ENCODE peak calls at places on chromosomes 1 and 21, in six cellular contexts. S is ELF-1, Y is T-helper 17 cell, B is NCI-H1436, F is kidney epithelial cell, J is A549. T is an unnamed sample.

GRCh38 chr1:45170151-45170742 is 36.2 kb downstream of the ZSWIM5 start:
- DNase-seq in S (no peak), Y (no peak), B (no peak), F (no peak), J (no peak), T (no peak)

GRCh38 chr1:179550753-179551682 is 24.7 kb downstream of the NPHS2 start:
- DNase-seq in S (peak), Y (no peak), B (peak), F (no peak), J (no peak), T (peak)

GRCh38 chr1:78003882-78004718 is 639 bp upstream of the DNAJB4 start:
- DNase-seq in S (peak), Y (peak), B (no peak), F (peak), J (peak), T (peak)

GRCh38 chr1:76871355-76871974 is 4.2 kb downstream of the ST6GALNAC5 start:
- DNase-seq in S (no peak), Y (no peak), B (no peak), F (no peak), J (no peak), T (no peak)

GRCh38 chr1:19647643-19648042 is 3.5 kb downstream of the NBL1 start:
- DNase-seq in S (no peak), Y (no peak), B (no peak), F (no peak), J (no peak), T (no peak)

GRCh38 chr1:3032970-3033794 is 11.9 kb downstream of the ACTRT2 start:
- DNase-seq in S (no peak), Y (peak), B (no peak), F (no peak), J (no peak), T (no peak)

GRCh38 chr1:35544976-35545375 is 12.2 kb downstream of the KIAA0319L start:
- DNase-seq in S (peak), Y (peak), B (peak), F (no peak), J (peak), T (no peak)

GRCh38 chr1:54046671-54047383 is 6.2 kb downstream of the TMEM59 start:
- DNase-seq in S (no peak), Y (no peak), B (no peak), F (no peak), J (no peak), T (no peak)

GRCh38 chr1:13772271-13772670 is 72.3 kb downstream of the PRDM2 start:
- DNase-seq in S (no peak), Y (no peak), B (no peak), F (no peak), J (no peak), T (no peak)

GRCh38 chr1:66503841-66504470 is 30.0 kb upstream of the SGIP1 start:
- DNase-seq in S (peak), Y (peak), B (peak), F (no peak), J (peak), T (peak)

GRCh38 chr1:109547412-109548320 is 749 bp upstream of the GNAI3 start:
- DNase-seq in S (peak), Y (no peak), B (no peak), F (no peak), J (no peak), T (no peak)

GRCh38 chr1:184408580-184408979 is 21.8 kb downstream of the C1orf21 start:
- DNase-seq in S (peak), Y (no peak), B (no peak), F (no peak), J (no peak), T (no peak)

GRCh38 chr1:89610457-89610991 is 22.4 kb upstream of the LRRC8C start:
- DNase-seq in S (no peak), Y (peak), B (no peak), F (no peak), J (no peak), T (no peak)

GRCh38 chr1:246677842-246678241 is 46.4 kb upstream of the SCCPDH start:
- DNase-seq in S (no peak), Y (no peak), B (no peak), F (no peak), J (no peak), T (no peak)

GRCh38 chr1:66809736-66810326 is 8.8 kb upstream of the INSL5 start:
- DNase-seq in S (no peak), Y (no peak), B (no peak), F (peak), J (no peak), T (peak)

GRCh38 chr1:68449901-68450300 is at the start of gene RPE65:
- DNase-seq in S (no peak), Y (no peak), B (no peak), F (no peak), J (no peak), T (no peak)

GRCh38 chr1:221435510-221435909 is 306.4 kb downstream of the DUSP10 start:
- DNase-seq in S (peak), Y (no peak), B (peak), F (no peak), J (peak), T (no peak)

GRCh38 chr21:39000496-39000895 is 182.8 kb downstream of the PSMG1 start:
- DNase-seq in S (no peak), Y (no peak), B (no peak), F (no peak), J (no peak), T (no peak)

GRCh38 chr1:163875214-163875926 is 553.6 kb downstream of the NUF2 start:
- DNase-seq in S (peak), Y (no peak), B (peak), F (no peak), J (no peak), T (peak)

GRCh38 chr1:93328809-93329477 is 16.8 kb upstream of the DR1 start:
- DNase-seq in S (no peak), Y (no peak), B (no peak), F (no peak), J (no peak), T (no peak)

GRCh38 chr21:29578306-29578705 is 279.6 kb downstream of the BACH1 start:
- DNase-seq in S (no peak), Y (no peak), B (no peak), F (no peak), J (no peak), T (no peak)

GRCh38 chr1:208476825-208477170 is 232.6 kb upstream of the PLXNA2 start:
- DNase-seq in S (no peak), Y (no peak), B (no peak), F (no peak), J (no peak), T (no peak)

GRCh38 chr1:54045487-54045886 is 7.5 kb downstream of the TMEM59 start:
- DNase-seq in S (no peak), Y (no peak), B (no peak), F (no peak), J (no peak), T (no peak)

GRCh38 chr1:168136709-168137514 is at the start of gene GPR161:
- DNase-seq in S (peak), Y (no peak), B (peak), F (no peak), J (peak), T (peak)

GRCh38 chr1:200530551-200531261 is 89.8 kb downstream of the KIF14 start:
- DNase-seq in S (no peak), Y (peak), B (no peak), F (no peak), J (no peak), T (no peak)

GRCh38 chr21:17552410-17552809 is 39.6 kb downstream of the CXADR start:
- DNase-seq in S (no peak), Y (no peak), B (no peak), F (no peak), J (no peak), T (no peak)

GRCh38 chr1:165897326-165898303 is 70.2 kb downstream of the UCK2 start:
- DNase-seq in S (no peak), Y (no peak), B (no peak), F (no peak), J (no peak), T (peak)

GRCh38 chr1:27306892-27307850 is 14.8 kb upstream of the TMEM222 start:
- DNase-seq in S (peak), Y (no peak), B (peak), F (no peak), J (no peak), T (no peak)

GRCh38 chr1:24735156-24735618 is 10.1 kb upstream of the CLIC4 start:
- DNase-seq in S (no peak), Y (no peak), B (no peak), F (no peak), J (no peak), T (no peak)